ENCODE peak calls at places on chromosomes 16 and 17, in four cellular contexts. R is A549, N is ovary, D is transverse colon. J is an unnamed sample.

GRCh38 chr17:48678141-48678971 is 44.0 kb downstream of the PRAC1 start:
- DNase-seq in R (peak; percentile 74), D (peak; percentile 68), N (peak; percentile 59), J (no peak)

GRCh38 chr16:68646948-68647659 is 2.0 kb downstream of the CDH3 start:
- DNase-seq in R (no peak), D (no peak), N (no peak), J (no peak)

GRCh38 chr17:42178817-42179216 is 2.1 kb downstream of the KCNH4 start:
- DNase-seq in N (no peak), R (no peak), D (no peak), J (no peak)

GRCh38 chr16:58821886-58822285 is 87.8 kb upstream of the GOT2 start:
- DNase-seq in D (no peak), N (no peak), R (no peak), J (no peak)

GRCh38 chr17:3944485-3945388 is 19.5 kb downstream of the ATP2A3 start:
- DNase-seq in D (peak; percentile 37), N (peak; percentile 91), R (peak; percentile 36), J (no peak)

GRCh38 chr17:68709995-68710780 is 109.0 kb upstream of the FAM20A start:
- DNase-seq in D (no peak), R (no peak), N (no peak), J (no peak)

GRCh38 chr16:82631701-82632685 is 5.2 kb downstream of the CDH13 start:
- DNase-seq in D (no peak), R (peak; percentile 19), N (no peak), J (no peak)

GRCh38 chr16:85353839-85354622 is 241.8 kb upstream of the CIBAR2 start:
- DNase-seq in D (peak; percentile 76), N (no peak), R (no peak), J (no peak)

GRCh38 chr17:81323411-81323868 is 28.3 kb upstream of the SLC38A10 start:
- DNase-seq in N (no peak), R (no peak), D (no peak), J (no peak)

GRCh38 chr17:50834786-50835562 is 412 bp upstream of the WFIKKN2 start:
- DNase-seq in D (no peak), R (no peak), N (peak; percentile 95), J (no peak)

GRCh38 chr17:28416703-28417311 is 10.8 kb upstream of the SLC46A1 start:
- DNase-seq in D (peak; percentile 68), N (no peak), R (peak; percentile 80), J (peak; percentile 83)

GRCh38 chr17:29256735-29257466 is 10.2 kb downstream of the CRYBA1 start:
- DNase-seq in D (no peak), R (no peak), N (no peak), J (no peak)

GRCh38 chr17:47726796-47727703 is 6.0 kb upstream of the TBX21 start:
- DNase-seq in R (no peak), D (no peak), N (peak; percentile 7), J (no peak)

GRCh38 chr16:28317040-28317880 is 24.9 kb downstream of the SBK1 start:
- DNase-seq in D (peak; percentile 56), N (peak; percentile 54), R (peak; percentile 62), J (no peak)

GRCh38 chr16:3193221-3194212 is 5.5 kb downstream of the OR1F1 start:
- DNase-seq in R (peak; percentile 86), D (no peak), N (no peak), J (no peak)

GRCh38 chr17:75476752-75477492 is 20.5 kb downstream of the TMEM94 start:
- DNase-seq in D (no peak), R (no peak), N (peak; percentile 29), J (no peak)

GRCh38 chr17:82463391-82463790 is 4.8 kb downstream of the NARF start:
- DNase-seq in R (no peak), N (no peak), D (no peak), J (no peak)

GRCh38 chr17:59846391-59847165 is 46.2 kb downstream of the TUBD1 start:
- DNase-seq in D (peak; percentile 51), R (peak; percentile 99), N (peak; percentile 70), J (peak; percentile 95)

GRCh38 chr17:29495011-29495410 is 71.8 kb downstream of the ABHD15 start:
- DNase-seq in D (no peak), R (no peak), N (no peak), J (no peak)

GRCh38 chr17:3034578-3034920 is 28.9 kb downstream of the OR1D5 start:
- DNase-seq in N (no peak), R (no peak), D (no peak), J (no peak)

GRCh38 chr17:12839042-12839441 is 49.7 kb downstream of the ARHGAP44 start:
- DNase-seq in D (no peak), N (no peak), R (no peak), J (no peak)

DNA sequence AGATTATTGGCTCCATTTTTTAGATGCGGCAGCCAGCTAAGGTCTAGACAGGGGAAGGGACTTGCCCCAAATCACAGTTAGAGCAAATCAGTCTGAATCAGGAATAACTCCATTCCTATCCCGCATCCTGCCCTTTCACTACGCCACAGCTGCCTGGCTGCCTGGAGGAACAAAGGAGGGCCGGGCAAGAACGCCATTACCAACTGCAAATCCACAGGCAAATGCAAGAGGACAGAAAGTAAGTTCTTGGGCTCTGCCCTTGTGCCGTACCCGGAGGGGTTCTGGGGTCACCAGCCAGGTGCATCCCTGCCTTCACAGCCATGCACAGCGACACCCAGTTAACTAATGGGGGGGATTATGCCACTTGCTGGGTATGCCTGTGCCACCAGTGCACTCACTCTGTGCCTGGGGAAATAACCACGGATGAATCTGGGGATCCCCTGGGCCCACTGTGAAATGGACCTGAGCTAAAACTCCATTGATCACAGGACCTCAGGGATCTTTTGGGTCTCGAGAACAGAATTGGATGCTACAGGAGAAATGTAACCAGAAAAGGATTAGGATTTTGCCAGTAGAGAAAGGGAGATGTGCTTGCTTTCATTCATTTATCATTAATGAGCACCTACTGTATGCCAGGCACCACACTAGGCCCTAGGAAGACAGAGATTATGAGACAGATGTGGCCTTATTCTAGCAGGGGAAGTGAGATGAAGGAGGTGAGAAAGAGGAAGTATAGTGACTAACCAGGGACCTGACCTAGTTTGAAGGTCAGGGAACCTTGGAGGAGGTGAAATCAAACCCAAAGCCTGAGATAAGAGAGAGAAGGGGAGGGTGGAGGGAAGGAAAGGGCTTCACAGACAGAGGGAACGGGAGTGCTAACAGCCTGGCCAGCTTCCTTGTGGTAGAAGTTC is 17.7 kb downstream of the BCL7C start:
- DNase-seq in N (no peak), R (no peak), D (peak; percentile 27), J (no peak)
- TF ChIP-seq POLR2A in N (no peak), R (peak; percentile 6), D (peak; percentile 30), J (no peak)

GRCh38 chr16:4372578-4373355 is 1.1 kb downstream of the VASN start:
- DNase-seq in R (peak; percentile 82), N (peak; percentile 63), D (no peak), J (no peak)

GRCh38 chr16:4370570-4371480 is 823 bp upstream of the VASN start:
- DNase-seq in N (peak; percentile 94), R (no peak), D (peak; percentile 57), J (no peak)

GRCh38 chr16:4370151-4370550 is 1.5 kb upstream of the VASN start:
- DNase-seq in N (no peak), D (no peak), R (no peak), J (no peak)

GRCh38 chr16:4372315-4372577 is 598 bp downstream of the VASN start:
- DNase-seq in D (no peak), N (no peak), R (no peak), J (no peak)

GRCh38 chr16:4371481-4372314 is at the start of gene VASN:
- DNase-seq in N (peak; percentile 95), R (peak; percentile 68), D (peak; percentile 77), J (no peak)
- TF ChIP-seq EP300 in N (no peak), R (no peak), D (no peak), J (no peak)

GRCh38 chr16:57091990-57092785 is at the start of gene CPNE2:
- DNase-seq in R (peak; percentile 48), N (peak; percentile 77), D (peak; percentile 75), J (no peak)
- TF ChIP-seq POLR2A in R (peak; percentile 75), N (no peak), D (peak; percentile 44), J (no peak)

DNA sequence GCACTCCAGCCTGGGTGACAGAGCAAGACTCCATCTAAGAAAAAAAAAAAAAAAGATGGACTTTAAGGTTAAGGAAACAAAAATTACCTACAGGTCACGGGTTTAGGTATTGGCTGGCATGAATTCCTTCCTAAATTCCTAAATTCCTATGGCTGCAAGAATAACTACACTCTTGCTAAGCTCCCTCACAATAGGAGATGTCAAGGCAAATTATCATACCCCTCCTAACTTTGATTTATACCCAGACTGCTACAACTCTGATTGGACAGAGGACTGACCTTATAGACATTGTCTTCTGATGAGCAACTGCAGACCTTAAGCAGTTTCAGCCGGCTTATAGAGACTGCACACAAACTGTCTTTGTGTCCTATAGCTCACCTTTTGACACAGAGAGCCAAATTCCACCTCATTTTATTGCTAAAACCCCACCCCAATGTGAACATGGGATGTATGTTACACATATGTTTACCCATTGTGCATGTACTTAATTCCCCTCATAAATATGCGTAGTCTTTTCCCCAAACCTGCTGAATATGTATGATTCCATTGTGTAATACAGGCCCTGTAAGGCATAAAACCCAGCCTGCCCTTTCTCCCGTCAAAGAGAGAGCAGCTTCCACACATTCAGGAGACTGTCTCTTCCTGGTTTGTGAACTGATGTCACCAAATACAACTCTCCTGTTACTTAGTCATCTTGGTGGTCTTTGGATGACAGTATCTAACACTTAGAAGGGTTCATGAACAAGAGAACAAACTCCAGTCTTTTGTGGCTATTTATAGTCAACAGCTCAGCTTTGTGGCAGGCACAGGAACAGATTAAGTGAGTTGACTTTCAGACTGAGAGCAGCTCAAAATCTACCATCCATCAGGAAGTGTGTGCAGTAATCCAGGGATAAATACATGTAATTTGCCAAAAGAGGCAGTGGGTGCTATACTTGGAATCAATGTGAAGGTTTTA is 24.8 kb upstream of the TMC7 start:
- DNase-seq in D (no peak), R (no peak), N (no peak), J (no peak)
- TF ChIP-seq EP300 in D (no peak), R (no peak), N (no peak), J (no peak)

DNA sequence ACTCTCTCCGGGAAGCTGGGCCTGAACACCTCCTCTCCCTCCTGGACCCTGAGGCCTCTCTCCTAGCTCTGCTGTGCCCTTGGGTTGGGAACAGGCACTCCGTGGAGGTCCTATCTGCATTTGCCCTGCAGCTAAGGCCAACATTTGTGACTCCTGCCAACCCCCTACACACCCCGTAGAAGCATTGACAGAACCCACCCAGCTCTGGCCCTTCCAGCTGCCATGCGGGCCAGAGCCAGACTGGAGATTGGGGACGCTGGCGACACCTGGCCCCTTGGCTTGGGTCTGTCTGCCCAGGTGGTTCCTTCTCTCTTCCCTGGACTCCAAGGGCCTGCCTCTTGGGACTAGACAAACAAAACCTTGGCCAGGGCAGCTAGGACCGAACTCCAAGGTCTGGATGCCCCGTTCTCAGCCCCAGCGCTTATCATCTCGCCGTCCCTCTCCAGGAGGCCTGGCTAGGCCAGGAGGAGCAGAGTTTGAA is 644 bp upstream of the RHBDF2 start:
- DNase-seq in D (no peak), N (peak; percentile 72), R (no peak), J (no peak)
- TF ChIP-seq POLR2A in D (no peak), N (no peak), R (no peak), J (no peak)